ENCODE peak calls at places on chromosomes 1 and 21, in six cellular contexts. B is stomach, F is adrenal gland, Z is Peyer's patch, P is ovary, G is spleen. J is an unnamed sample.

GRCh38 chr1:193794239-193794638 is 607.8 kb upstream of the B3GALT2 start:
- DNase-seq in B (no peak), F (no peak), Z (no peak), P (no peak), G (no peak), J (no peak)

GRCh38 chr21:31554511-31555022 is 104.9 kb upstream of the SOD1 start:
- DNase-seq in B (no peak), F (no peak), Z (no peak), P (no peak), G (no peak), J (no peak)

GRCh38 chr21:42560517-42561179 is 47.0 kb downstream of the SLC37A1 start:
- DNase-seq in B (no peak), F (peak; percentile 8), Z (peak; percentile 25), P (no peak), G (peak; percentile 58), J (no peak)

GRCh38 chr1:108750476-108751191 is 4.2 kb downstream of the STXBP3 start:
- DNase-seq in B (no peak), F (no peak), Z (no peak), P (no peak), G (no peak), J (no peak)

GRCh38 chr1:190084552-190084951 is 393.1 kb downstream of the BRINP3 start:
- DNase-seq in B (no peak), F (no peak), Z (no peak), P (no peak), G (no peak), J (no peak)

GRCh38 chr1:78070758-78071157 is 25.0 kb downstream of the GIPC2 start:
- DNase-seq in B (no peak), F (peak; percentile 41), Z (peak; percentile 50), P (no peak), G (no peak), J (no peak)

GRCh38 chr1:238252033-238252802 is 361.5 kb upstream of the ZP4 start:
- DNase-seq in B (peak; percentile 68), F (peak; percentile 59), Z (peak; percentile 85), P (peak; percentile 41), G (no peak), J (no peak)

GRCh38 chr1:168288311-168289052 is 7.8 kb downstream of the TBX19 start:
- DNase-seq in B (no peak), F (no peak), Z (no peak), P (no peak), G (no peak), J (no peak)

GRCh38 chr1:98919652-98920051 is 85.0 kb downstream of the PLPPR5 start:
- DNase-seq in B (no peak), F (no peak), Z (no peak), P (no peak), G (no peak), J (no peak)

GRCh38 chr1:54542962-54543539 is 5.0 kb upstream of the ACOT11 start:
- DNase-seq in B (no peak), F (no peak), Z (no peak), P (no peak), G (no peak), J (no peak)

GRCh38 chr1:153922076-153922837 is 515 bp downstream of the GATAD2B start:
- DNase-seq in B (peak; percentile 32), F (no peak), Z (peak; percentile 75), P (no peak), G (no peak), J (peak; percentile 53)

GRCh38 chr1:64471218-64471719 is 1.3 kb downstream of the CACHD1 start:
- DNase-seq in B (peak; percentile 43), F (peak; percentile 63), Z (peak; percentile 48), P (peak; percentile 64), G (peak; percentile 75), J (peak; percentile 17)

GRCh38 chr21:42336065-42336464 is 14.7 kb downstream of the TFF2 start:
- DNase-seq in B (no peak), F (no peak), Z (no peak), P (no peak), G (peak; percentile 25), J (no peak)

GRCh38 chr1:194300776-194301175 is 1114.4 kb upstream of the B3GALT2 start:
- DNase-seq in B (no peak), F (no peak), Z (no peak), P (no peak), G (no peak), J (no peak)

GRCh38 chr1:192726820-192727504 is 81.9 kb upstream of the RGS2 start:
- DNase-seq in B (no peak), F (no peak), Z (no peak), P (no peak), G (no peak), J (no peak)

GRCh38 chr1:169368406-169368769 is 393 bp downstream of the BLZF1 start:
- DNase-seq in B (peak; percentile 26), F (no peak), Z (peak; percentile 48), P (peak; percentile 19), G (peak; percentile 77), J (peak; percentile 24)

GRCh38 chr1:22447581-22448215 is 4.0 kb upstream of the ZBTB40 start:
- DNase-seq in B (no peak), F (peak; percentile 86), Z (no peak), P (no peak), G (no peak), J (no peak)

GRCh38 chr1:207455183-207455754 is 1.1 kb downstream of the CR2 start:
- DNase-seq in B (no peak), F (no peak), Z (no peak), P (no peak), G (no peak), J (no peak)

GRCh38 chr21:14826630-14827029 is 238.2 kb downstream of the NRIP1 start:
- DNase-seq in B (no peak), F (no peak), Z (no peak), P (no peak), G (no peak), J (no peak)

GRCh38 chr1:220431840-220432239 is 96.1 kb upstream of the MARK1 start:
- DNase-seq in B (peak; percentile 28), F (no peak), Z (no peak), P (no peak), G (no peak), J (no peak)

GRCh38 chr1:20200966-20201365 is 14.6 kb upstream of the PLA2G2C start:
- DNase-seq in B (no peak), F (no peak), Z (no peak), P (no peak), G (no peak), J (no peak)

GRCh38 chr1:169106921-169107672 is 607 bp downstream of the ATP1B1 start:
- DNase-seq in B (no peak), F (peak; percentile 42), Z (peak; percentile 52), P (no peak), G (peak; percentile 80), J (no peak)

GRCh38 chr1:77385551-77385950 is 103.7 kb downstream of the AK5 start:
- DNase-seq in B (no peak), F (no peak), Z (no peak), P (no peak), G (no peak), J (no peak)

GRCh38 chr21:42466700-42467612 is 29.1 kb downstream of the RSPH1 start:
- DNase-seq in B (no peak), F (peak; percentile 64), Z (peak; percentile 63), P (no peak), G (no peak), J (peak; percentile 43)

GRCh38 chr1:119631433-119632102 is 16.5 kb downstream of the ZNF697 start:
- DNase-seq in B (peak; percentile 87), F (peak; percentile 92), Z (peak; percentile 85), P (peak; percentile 94), G (peak; percentile 87), J (peak; percentile 88)
- H3K4me3 ChIP-seq in B (peak overlapping the region; percentile 31), F (peak overlapping the region; percentile 42), Z (peak overlapping the region; percentile 40), P (peak overlapping the region; percentile 24), G (no peak overlapping the region), J (no peak overlapping the region)

DNA sequence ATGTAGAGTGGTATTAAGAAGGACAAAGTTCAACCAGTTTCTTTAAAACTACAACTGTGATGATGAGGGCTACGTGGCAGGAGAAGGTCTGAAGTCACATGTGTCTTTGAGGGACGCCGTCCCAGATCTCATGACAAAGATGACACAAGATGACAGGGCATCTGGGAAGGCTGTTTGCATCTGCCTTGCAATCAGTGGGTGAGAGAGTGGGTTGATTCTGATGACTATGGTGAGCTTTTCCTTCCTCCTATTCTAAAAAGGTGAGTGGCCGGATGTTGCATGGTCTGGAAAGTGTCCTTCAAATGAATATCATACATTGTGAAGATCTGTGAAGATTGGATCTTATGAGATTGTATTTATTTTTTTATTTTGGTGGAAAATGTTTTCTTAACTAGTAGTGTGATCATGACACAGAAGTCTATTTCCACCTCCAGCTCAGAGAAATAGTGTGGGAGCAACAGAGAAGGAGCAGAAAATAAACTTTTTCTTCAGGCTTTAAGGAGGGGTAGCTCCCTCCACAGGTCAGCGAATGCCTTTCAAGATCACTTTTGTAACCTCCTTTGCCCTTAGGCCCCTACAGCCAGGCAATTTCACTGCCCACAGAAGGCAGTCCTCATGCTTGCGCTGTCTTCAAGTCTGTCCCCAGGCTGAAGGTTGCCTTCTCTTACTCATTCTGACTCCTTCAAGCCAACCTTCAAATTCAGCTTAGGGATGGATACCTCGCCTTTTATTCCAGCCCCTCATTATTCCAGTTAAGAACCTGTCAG is 75.9 kb upstream of the ATF3 start:
- DNase-seq in B (no peak), F (no peak), Z (no peak), P (no peak), G (no peak), J (no peak)
- H3K4me1 ChIP-seq in B (no peaks in the 10 kb centered on the region), F (no peaks in the 10 kb centered on the region), Z (no peaks in the 10 kb centered on the region), P (no peaks in the 10 kb centered on the region), G (no peaks in the 10 kb centered on the region), J (no peaks in the 10 kb centered on the region)

DNA sequence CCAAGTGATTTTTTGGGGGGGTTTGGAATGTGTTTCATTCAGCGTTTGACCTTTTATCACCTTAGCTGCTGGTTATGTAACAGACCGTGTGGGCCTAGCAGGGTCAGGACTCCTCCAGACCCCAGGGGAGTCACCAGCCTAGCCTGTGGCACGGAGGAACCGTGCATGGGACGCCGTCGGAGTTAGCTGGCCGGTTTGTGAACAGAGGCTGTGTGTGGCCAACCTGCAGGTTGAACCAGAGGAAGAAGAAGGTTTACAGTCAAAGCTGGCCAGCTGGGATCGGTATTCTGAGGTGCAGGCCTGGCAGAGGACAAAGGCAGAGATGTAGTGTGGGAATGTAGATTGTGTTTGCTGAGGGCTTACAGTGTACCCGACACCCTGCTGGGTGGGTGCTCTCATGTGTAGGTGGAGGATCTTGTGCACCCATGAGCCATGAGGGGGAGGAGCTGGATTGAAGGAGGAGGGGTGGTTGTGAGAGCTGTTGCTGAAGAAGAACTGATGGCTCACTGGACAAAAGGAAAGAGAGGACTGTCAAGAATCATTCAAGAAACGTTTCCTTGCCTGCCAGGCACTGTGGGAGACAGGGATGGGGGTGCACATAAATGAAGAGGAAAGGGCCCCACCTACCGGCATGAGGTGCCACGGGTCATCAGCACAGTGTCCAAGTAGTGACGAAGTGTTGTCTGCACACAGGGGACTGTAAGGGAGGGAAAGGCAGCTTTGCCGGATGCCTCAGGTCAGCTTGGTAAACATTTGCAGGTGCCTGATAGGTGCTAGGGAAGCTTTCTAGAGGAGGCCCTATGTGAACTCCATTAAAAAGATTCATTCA is 40.0 kb upstream of the PWP2 start:
- DNase-seq in B (no peak), F (no peak), Z (no peak), P (no peak), G (no peak), J (no peak)
- TF ChIP-seq CTCF in B (no peak), F (no peak), Z (no peak), P (no peak), G (no peak), J (no peak)

DNA sequence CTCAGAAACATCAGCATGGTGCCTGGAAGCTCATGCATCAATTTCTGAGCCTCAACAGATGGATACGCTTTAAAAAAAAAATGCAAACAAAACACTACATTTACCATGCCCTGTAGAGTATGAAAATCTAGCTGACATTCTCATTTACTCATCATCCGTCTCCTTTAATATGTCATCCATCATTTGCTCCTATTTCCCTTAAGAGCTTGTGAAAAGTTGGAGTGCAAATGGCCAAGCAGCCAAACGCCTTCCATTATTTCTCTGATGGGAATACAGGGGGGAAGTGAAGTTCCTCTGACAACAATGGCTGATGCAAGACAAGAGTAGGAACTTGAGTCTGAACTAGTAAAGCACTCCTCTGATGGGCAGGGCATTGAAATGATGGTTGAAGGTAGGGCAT is 295.1 kb downstream of the TGFB2 start:
- DNase-seq in B (no peak), F (no peak), Z (no peak), P (no peak), G (no peak), J (no peak)
- H3K4me3 ChIP-seq in B (no peak overlapping the region), F (no peak overlapping the region), Z (no peak overlapping the region), P (no peak overlapping the region), G (no peak overlapping the region), J (no peak overlapping the region)